ENCODE peak calls at places on chromosomes 13 and 19, in four cellular contexts. F is CD8-positive, alpha-beta T cell; V is adipocyte; X is fibroblast of lung. A is an unnamed sample.

GRCh38 chr19:13838943-13839192 is 38.1 kb upstream of the NANOS3 start:
- DNase-seq in V (no peak), F (no peak), X (no peak), A (no peak)

GRCh38 chr19:19004144-19004543 is 29.2 kb downstream of the SUGP2 start:
- DNase-seq in V (no peak), X (no peak), F (no peak), A (no peak)

GRCh38 chr19:37907735-37908066 is 693 bp downstream of the SIPA1L3 start:
- DNase-seq in V (no peak), X (no peak), F (no peak), A (no peak)

GRCh38 chr13:85148009-85148408 is 651.2 kb downstream of the SLITRK6 start:
- DNase-seq in V (peak; percentile 17), F (no peak), X (peak; percentile 7), A (peak; percentile 78)

GRCh38 chr13:20174656-20175405 is 14.0 kb upstream of the GJA3 start:
- DNase-seq in X (peak; percentile 94), V (peak; percentile 93), F (no peak), A (peak; percentile 93)

GRCh38 chr13:106078191-106078590 is 457.3 kb downstream of the EFNB2 start:
- DNase-seq in X (peak; percentile 76), V (peak; percentile 4), F (no peak), A (peak; percentile 63)

GRCh38 chr19:6011794-6012193 is 33.9 kb upstream of the RANBP3 start:
- DNase-seq in X (no peak), F (no peak), V (no peak), A (no peak)

GRCh38 chr19:33302175-33302973 is at the start of gene CEBPA:
- DNase-seq in F (peak; percentile 23), V (peak; percentile 91), X (peak; percentile 74), A (peak; percentile 91)

GRCh38 chr13:19665427-19665859 is 32.0 kb downstream of the MPHOSPH8 start:
- DNase-seq in X (no peak), V (no peak), F (no peak), A (no peak)

GRCh38 chr19:45768644-45769053 is 403 bp downstream of the SIX5 start:
- DNase-seq in V (peak; percentile 82), F (no peak), X (peak; percentile 39), A (peak; percentile 72)

GRCh38 chr13:44231786-44232516 is 141.7 kb upstream of the SERP2 start:
- DNase-seq in V (peak; percentile 96), F (no peak), X (peak; percentile 95), A (peak; percentile 84)

GRCh38 chr19:5285955-5286354 is 54.7 kb downstream of the PTPRS start:
- DNase-seq in X (no peak), V (no peak), F (no peak), A (no peak)

GRCh38 chr19:48910803-48911202 is 10.7 kb downstream of the NUCB1 start:
- DNase-seq in V (no peak), F (no peak), X (no peak), A (no peak)

GRCh38 chr13:20989883-20990282 is 71.5 kb downstream of the LATS2 start:
- DNase-seq in V (no peak), F (no peak), X (no peak), A (no peak)

A was measured in astrocyte of the hippocampus.